ENCODE peak calls at places on chromosome 12, in four cellular contexts. E, C, M and A are unnamed samples.

GRCh38 chr12:78121969-78122610 is 291.4 kb downstream of the NAV3 start:
- DNase-seq in E (no peak), C (no peak), M (peak), A (no peak)

GRCh38 chr12:69879007-69879960 is 54.3 kb downstream of the MYRFL start:
- DNase-seq in E (peak), C (peak), M (peak), A (peak)

GRCh38 chr12:113140706-113141105 is 5.1 kb upstream of the RASAL1 start:
- DNase-seq in E (no peak), C (no peak), M (no peak), A (no peak)

GRCh38 chr12:80320121-80320678 is 123.8 kb upstream of the PTPRQ start:
- DNase-seq in E (no peak), C (no peak), M (no peak), A (no peak)

GRCh38 chr12:132422057-132423043 is 67.6 kb upstream of the FBRSL1 start:
- DNase-seq in E (no peak), C (no peak), M (no peak), A (no peak)

GRCh38 chr12:58818546-58818945 is 101.8 kb downstream of the LRIG3 start:
- DNase-seq in E (no peak), C (no peak), M (no peak), A (no peak)

GRCh38 chr12:132453361-132454133 is 36.4 kb upstream of the FBRSL1 start:
- DNase-seq in E (no peak), C (no peak), M (no peak), A (no peak)

GRCh38 chr12:82740129-82741000 is 53.7 kb downstream of the TMTC2 start:
- DNase-seq in E (peak), C (no peak), M (no peak), A (peak)

GRCh38 chr12:19759229-19759628 is 319.9 kb downstream of the AEBP2 start:
- DNase-seq in E (no peak), C (no peak), M (no peak), A (peak)

GRCh38 chr12:15037091-15037723 is 64.4 kb downstream of the PDE6H start:
- DNase-seq in E (no peak), C (no peak), M (no peak), A (no peak)

GRCh38 chr12:71704920-71705319 is 19.0 kb downstream of the TMEM19 start:
- DNase-seq in E (no peak), C (no peak), M (no peak), A (no peak)

GRCh38 chr12:104454997-104455396 is 1.8 kb upstream of the CHST11 start:
- DNase-seq in E (peak), C (no peak), M (no peak), A (no peak)

GRCh38 chr12:57603323-57603722 is 1.3 kb upstream of the DTX3 start:
- DNase-seq in E (no peak), C (no peak), M (no peak), A (no peak)

GRCh38 chr12:102755271-102755670 is 161.8 kb downstream of the PAH start:
- DNase-seq in E (no peak), C (no peak), M (no peak), A (no peak)

GRCh38 chr12:46910830-46911229 is 85.0 kb upstream of the SLC38A4 start:
- DNase-seq in E (no peak), C (no peak), M (no peak), A (no peak)

GRCh38 chr12:129594098-129594497 is 309.7 kb downstream of the TMEM132D start:
- DNase-seq in E (no peak), C (no peak), M (no peak), A (no peak)

GRCh38 chr12:34405286-34406227 is 383.3 kb downstream of the ALG10 start:
- DNase-seq in E (no peak), C (no peak), M (peak), A (no peak)

GRCh38 chr12:101027200-101027599 is 182.8 kb downstream of the SLC5A8 start:
- DNase-seq in E (no peak), C (no peak), M (no peak), A (no peak)

GRCh38 chr12:131833896-131834641 is 5.9 kb downstream of the MMP17 start:
- DNase-seq in E (no peak), C (no peak), M (peak), A (no peak)

GRCh38 chr12:15496738-15497137 is 174.4 kb downstream of the PTPRO start:
- DNase-seq in E (no peak), C (no peak), M (no peak), A (no peak)

DNA sequence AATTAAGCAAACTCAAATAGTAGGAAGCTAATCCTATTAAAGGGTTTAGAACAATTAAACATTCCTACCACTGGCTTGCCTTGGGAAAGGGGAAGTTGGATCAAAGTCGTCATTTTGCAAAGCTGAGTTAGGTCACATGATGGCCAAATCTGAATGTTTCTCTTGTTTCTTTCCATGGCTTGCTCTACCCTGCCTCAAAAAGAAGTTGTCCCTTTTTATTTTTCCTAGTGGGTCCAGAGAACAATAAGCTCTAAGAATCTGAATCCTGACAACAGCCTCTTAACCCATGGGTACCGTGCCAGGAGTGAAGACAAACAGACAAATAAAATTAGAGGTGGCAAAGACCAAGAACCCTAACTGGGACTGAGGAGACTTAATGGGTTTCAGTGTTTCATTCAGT is 26.2 kb upstream of the NPFF start:
- DNase-seq in E (no peak), C (no peak), M (no peak), A (no peak)
- H3K27ac ChIP-seq in E (no peak), C (no peak), M (no peak), A (no peak)

GRCh38 chr12:112117685-112118084 is 7.7 kb upstream of the TRAFD1 start:
- DNase-seq in E (no peak), C (no peak), M (no peak), A (no peak)

GRCh38 chr12:112115259-112116045 is 6.9 kb upstream of the NAA25 start:
- DNase-seq in E (no peak), C (no peak), M (no peak), A (no peak)

GRCh38 chr12:112111931-112112330 is 3.3 kb upstream of the NAA25 start:
- DNase-seq in E (no peak), C (no peak), M (no peak), A (no peak)

GRCh38 chr12:112112423-112113132 is 4.0 kb upstream of the NAA25 start:
- DNase-seq in E (peak), C (no peak), M (no peak), A (no peak)

GRCh38 chr12:112116232-112117060 is 7.9 kb upstream of the NAA25 start:
- DNase-seq in E (peak), C (peak), M (peak), A (peak)
- H3K27ac ChIP-seq in E (peak), C (peak), M (peak), A (peak)

GRCh38 chr12:28088566-28089277 is 101.5 kb upstream of the CCDC91 start:
- DNase-seq in E (no peak), C (no peak), M (no peak), A (peak)
- H3K27ac ChIP-seq in E (no peak), C (no peak), M (no peak), A (peak)

DNA sequence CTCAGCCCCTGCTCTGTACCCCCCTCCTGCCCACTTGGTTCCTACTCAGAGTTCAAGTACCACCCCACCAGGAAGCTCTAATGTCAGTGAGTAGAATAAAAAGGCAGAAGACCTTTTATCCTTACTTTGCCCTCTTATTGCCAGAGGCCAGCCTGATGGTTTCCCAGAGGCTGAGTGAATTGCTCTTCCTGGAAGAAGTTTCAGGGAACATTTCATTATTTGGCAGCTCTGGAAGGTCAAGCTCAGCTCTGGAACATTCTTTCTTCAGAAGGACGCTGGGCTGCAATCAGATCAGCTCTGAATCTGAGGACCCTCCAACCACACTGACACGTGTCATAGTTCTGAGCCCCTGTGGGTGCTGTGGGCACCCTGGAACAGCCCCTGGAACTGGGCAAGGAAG is 188.9 kb downstream of the ETV6 start:
- DNase-seq in E (no peak), C (no peak), M (no peak), A (no peak)
- H3K27ac ChIP-seq in E (no peak), C (no peak), M (no peak), A (no peak)

GRCh38 chr12:49644620-49644994 is 21.2 kb downstream of the PRPF40B start:
- DNase-seq in E (peak), C (peak), M (peak), A (no peak)
- H3K27ac ChIP-seq in E (no peak), C (peak), M (no peak), A (no peak)

DNA sequence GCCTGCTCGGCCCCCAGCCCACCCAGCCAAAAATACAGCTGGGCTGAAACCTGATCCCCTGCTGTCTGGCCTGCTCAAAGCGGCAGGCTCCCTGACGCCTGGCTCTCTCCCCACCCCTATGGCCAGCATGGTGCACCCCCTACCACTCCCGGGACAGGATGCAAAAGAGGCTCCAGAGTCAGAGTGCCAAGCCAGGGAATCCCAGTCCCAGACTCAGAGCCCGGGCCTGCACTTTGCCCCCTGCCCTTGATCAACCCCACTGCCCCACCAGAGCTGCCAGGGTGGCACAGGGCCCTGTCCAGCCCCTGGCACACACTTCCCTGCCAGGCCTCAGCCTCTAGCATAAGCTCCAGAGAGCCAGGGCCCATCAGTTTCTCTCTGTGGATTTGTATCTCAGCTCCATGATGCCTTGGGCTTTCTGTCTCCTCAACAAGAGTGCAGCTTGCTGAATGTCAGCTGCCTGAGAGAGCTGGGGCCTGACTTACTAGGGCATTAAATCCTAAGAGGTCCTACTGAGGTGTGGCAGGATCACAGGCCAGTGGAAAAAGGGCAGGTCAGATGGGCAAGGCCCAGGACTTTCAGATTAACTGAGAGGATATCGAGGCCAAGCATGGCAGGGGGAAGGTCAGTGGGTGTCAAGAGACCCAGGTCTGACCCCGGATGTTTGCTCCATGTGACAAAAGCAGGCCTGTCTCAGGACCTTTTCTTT is 13.9 kb downstream of the ACVRL1 start:
- DNase-seq in E (no peak), C (peak), M (no peak), A (no peak)
- H3K27ac ChIP-seq in E (no peak), C (no peak), M (no peak), A (no peak)

GRCh38 chr12:24360461-24360860 is 411.0 kb upstream of the SOX5 start:
- DNase-seq in E (no peak), C (no peak), M (no peak), A (no peak)
- H3K27ac ChIP-seq in E (no peak), C (no peak), M (no peak), A (no peak)